ENCODE peak calls at places on chromosomes 16 and 17, in five cellular contexts. One of them, this sample, is unnamed.

GRCh38 chr17:20092292-20092867 is 83.2 kb downstream of the SPECC1 start:
- DNase-seq in nephron progenitor cell: no peak
- DNase-seq in stimulated activated CD8-positive, alpha-beta memory T cell treated with anti-CD3 and anti-CD28 coated beads, Interleukin-7, amount 100 ng/mL, for 1 hour: no peak
- DNase-seq in anterior cingulate cortex: no peak
- DNase-seq in AG08395: no peak
- DNase-seq in this sample: no peak

GRCh38 chr16:14151256-14152030 is 80.3 kb downstream of the MRTFB start:
- DNase-seq in nephron progenitor cell: no peak
- DNase-seq in stimulated activated CD8-positive, alpha-beta memory T cell treated with anti-CD3 and anti-CD28 coated beads, Interleukin-7, amount 100 ng/mL, for 1 hour: no peak
- DNase-seq in anterior cingulate cortex: no peak
- DNase-seq in AG08395: peak; percentile 42
- DNase-seq in this sample: no peak

GRCh38 chr17:61904094-61904710 is 23.6 kb downstream of the INTS2 start:
- DNase-seq in nephron progenitor cell: no peak
- DNase-seq in stimulated activated CD8-positive, alpha-beta memory T cell treated with anti-CD3 and anti-CD28 coated beads, Interleukin-7, amount 100 ng/mL, for 1 hour: no peak
- DNase-seq in anterior cingulate cortex: no peak
- DNase-seq in AG08395: no peak
- DNase-seq in this sample: peak; percentile 51

GRCh38 chr16:5032748-5033167 is 977 bp downstream of the NAGPA start:
- DNase-seq in nephron progenitor cell: no peak
- DNase-seq in stimulated activated CD8-positive, alpha-beta memory T cell treated with anti-CD3 and anti-CD28 coated beads, Interleukin-7, amount 100 ng/mL, for 1 hour: no peak
- DNase-seq in anterior cingulate cortex: no peak
- DNase-seq in AG08395: no peak
- DNase-seq in this sample: no peak

GRCh38 chr17:75853410-75853809 is 1.7 kb downstream of the WBP2 start:
- DNase-seq in nephron progenitor cell: no peak
- DNase-seq in stimulated activated CD8-positive, alpha-beta memory T cell treated with anti-CD3 and anti-CD28 coated beads, Interleukin-7, amount 100 ng/mL, for 1 hour: no peak
- DNase-seq in anterior cingulate cortex: no peak
- DNase-seq in AG08395: peak; percentile 60
- DNase-seq in this sample: no peak

GRCh38 chr17:31058958-31059357 is 35.8 kb upstream of the NF1 start:
- DNase-seq in nephron progenitor cell: no peak
- DNase-seq in stimulated activated CD8-positive, alpha-beta memory T cell treated with anti-CD3 and anti-CD28 coated beads, Interleukin-7, amount 100 ng/mL, for 1 hour: no peak
- DNase-seq in anterior cingulate cortex: no peak
- DNase-seq in AG08395: no peak
- DNase-seq in this sample: no peak

GRCh38 chr17:10666921-10667320 is 9.8 kb upstream of the MYH3 start:
- DNase-seq in nephron progenitor cell: no peak
- DNase-seq in stimulated activated CD8-positive, alpha-beta memory T cell treated with anti-CD3 and anti-CD28 coated beads, Interleukin-7, amount 100 ng/mL, for 1 hour: no peak
- DNase-seq in anterior cingulate cortex: no peak
- DNase-seq in AG08395: no peak
- DNase-seq in this sample: no peak

GRCh38 chr17:76612977-76613851 is 27.6 kb upstream of the ST6GALNAC2 start:
- DNase-seq in nephron progenitor cell: peak; percentile 29
- DNase-seq in stimulated activated CD8-positive, alpha-beta memory T cell treated with anti-CD3 and anti-CD28 coated beads, Interleukin-7, amount 100 ng/mL, for 1 hour: no peak
- DNase-seq in anterior cingulate cortex: no peak
- DNase-seq in AG08395: no peak
- DNase-seq in this sample: no peak

GRCh38 chr17:1025733-1026598 is 29.0 kb downstream of the TIMM22 start:
- DNase-seq in nephron progenitor cell: no peak
- DNase-seq in stimulated activated CD8-positive, alpha-beta memory T cell treated with anti-CD3 and anti-CD28 coated beads, Interleukin-7, amount 100 ng/mL, for 1 hour: no peak
- DNase-seq in anterior cingulate cortex: no peak
- DNase-seq in AG08395: no peak
- DNase-seq in this sample: no peak

GRCh38 chr16:57760357-57761160 is 25.0 kb downstream of the KATNB1 start:
- DNase-seq in nephron progenitor cell: no peak
- DNase-seq in stimulated activated CD8-positive, alpha-beta memory T cell treated with anti-CD3 and anti-CD28 coated beads, Interleukin-7, amount 100 ng/mL, for 1 hour: no peak
- DNase-seq in anterior cingulate cortex: no peak
- DNase-seq in AG08395: no peak
- DNase-seq in this sample: no peak

GRCh38 chr16:31348578-31348977 is 6.4 kb upstream of the ITGAX start:
- DNase-seq in nephron progenitor cell: no peak
- DNase-seq in stimulated activated CD8-positive, alpha-beta memory T cell treated with anti-CD3 and anti-CD28 coated beads, Interleukin-7, amount 100 ng/mL, for 1 hour: no peak
- DNase-seq in anterior cingulate cortex: no peak
- DNase-seq in AG08395: no peak
- DNase-seq in this sample: no peak

GRCh38 chr17:17503566-17504130 is 7.5 kb upstream of the RASD1 start:
- DNase-seq in nephron progenitor cell: no peak
- DNase-seq in stimulated activated CD8-positive, alpha-beta memory T cell treated with anti-CD3 and anti-CD28 coated beads, Interleukin-7, amount 100 ng/mL, for 1 hour: no peak
- DNase-seq in anterior cingulate cortex: peak; percentile 58
- DNase-seq in AG08395: no peak
- DNase-seq in this sample: no peak

GRCh38 chr17:6096201-6097004 is 26.2 kb downstream of the WSCD1 start:
- DNase-seq in nephron progenitor cell: no peak
- DNase-seq in stimulated activated CD8-positive, alpha-beta memory T cell treated with anti-CD3 and anti-CD28 coated beads, Interleukin-7, amount 100 ng/mL, for 1 hour: no peak
- DNase-seq in anterior cingulate cortex: no peak
- DNase-seq in AG08395: no peak
- DNase-seq in this sample: no peak

This sample was measured in GM10248.